ENCODE peak calls at places on chromosome 12, in nine cellular contexts. P, R, Q, G, J, I, H, M and S are unnamed samples.
A peak's percentile ranks its signal among the peaks of the same experiment; 100 is the strongest.

GRCh38 chr12:114769634-114770033 is 85.7 kb upstream of the TBX3 start:
- DNase-seq in M (no peak), G (no peak), I (no peak), J (no peak), H (no peak), P (no peak), R (no peak), Q (no peak), S (peak; percentile 88)

GRCh38 chr12:32025906-32026305 is 66.7 kb downstream of the RESF1 start:
- DNase-seq in I (no peak), M (no peak), P (peak; percentile 36), H (peak; percentile 7), G (no peak), Q (peak; percentile 89), R (no peak), J (no peak), S (no peak)

GRCh38 chr12:123801573-123802178 is 39.6 kb downstream of the DNAH10 start:
- DNase-seq in Q (peak; percentile 19), H (no peak), P (no peak), M (peak; percentile 2), G (no peak), J (no peak), R (no peak), I (peak; percentile 43), S (peak; percentile 15)

GRCh38 chr12:89451876-89452275 is 72.7 kb downstream of the GALNT4 start:
- DNase-seq in R (no peak), G (no peak), P (no peak), Q (no peak), J (no peak), I (peak; percentile 78), H (no peak), M (peak; percentile 81), S (peak; percentile 64)

GRCh38 chr12:113127791-113128199 is 7.8 kb downstream of the RASAL1 start:
- DNase-seq in G (no peak), H (no peak), I (no peak), M (no peak), R (no peak), J (no peak), P (no peak), Q (no peak), S (no peak)

GRCh38 chr12:69687390-69687789 is 11.7 kb downstream of the BEST3 start:
- DNase-seq in R (no peak), H (no peak), G (no peak), J (no peak), P (no peak), M (no peak), Q (no peak), I (no peak), S (no peak)

GRCh38 chr12:127650626-127651025 is 616.3 kb upstream of the TMEM132C start:
- DNase-seq in Q (no peak), J (no peak), H (no peak), M (no peak), R (no peak), G (no peak), P (no peak), I (no peak), S (no peak)

GRCh38 chr12:52080403-52081201 is 1.1 kb downstream of the SMIM41 start:
- DNase-seq in M (no peak), I (no peak), P (no peak), G (no peak), R (no peak), Q (no peak), H (no peak), J (no peak), S (no peak)

GRCh38 chr12:76765598-76765997 is 1.7 kb downstream of the ZDHHC17 start:
- DNase-seq in I (no peak), H (no peak), P (no peak), G (no peak), R (no peak), J (no peak), Q (no peak), M (no peak), S (no peak)

GRCh38 chr12:119693006-119693405 is 25.1 kb downstream of the PRKAB1 start:
- DNase-seq in P (no peak), Q (no peak), J (no peak), I (peak; percentile 81), H (no peak), M (peak; percentile 93), R (peak; percentile 74), G (no peak), S (peak; percentile 97)

GRCh38 chr12:112906712-112907414 is at the start of gene OAS1:
- DNase-seq in R (peak; percentile 39), H (no peak), Q (peak; percentile 82), J (peak; percentile 23), I (peak; percentile 59), P (peak; percentile 16), G (peak; percentile 66), M (peak; percentile 57), S (peak; percentile 37)

GRCh38 chr12:46556105-46556559 is 183.6 kb upstream of the SLC38A2 start:
- DNase-seq in M (peak; percentile 94), Q (no peak), P (no peak), R (no peak), J (no peak), I (peak; percentile 40), G (no peak), H (no peak), S (peak; percentile 90)

GRCh38 chr12:103677905-103678304 is 90.8 kb downstream of the STAB2 start:
- DNase-seq in M (no peak), Q (no peak), I (no peak), G (peak; percentile 72), H (no peak), J (no peak), P (no peak), R (no peak), S (no peak)

GRCh38 chr12:63862187-63863107 is 17.9 kb downstream of the SRGAP1 start:
- DNase-seq in H (no peak), M (peak; percentile 46), R (no peak), Q (no peak), G (no peak), I (peak; percentile 61), P (no peak), J (no peak), S (no peak)

GRCh38 chr12:104218935-104219334 is 3.4 kb downstream of the TXNRD1 start:
- DNase-seq in R (no peak), I (no peak), P (no peak), J (no peak), Q (no peak), H (no peak), M (peak; percentile 27), G (no peak), S (peak; percentile 29)

GRCh38 chr12:103016381-103016780 is 58.9 kb downstream of the ASCL1 start:
- DNase-seq in R (no peak), J (no peak), G (no peak), I (no peak), M (no peak), H (no peak), P (no peak), Q (no peak), S (no peak)

GRCh38 chr12:103586791-103587370 is at the start of gene STAB2:
- DNase-seq in H (no peak), J (no peak), P (no peak), Q (no peak), R (no peak), M (no peak), I (no peak), G (no peak), S (no peak)

GRCh38 chr12:65209655-65210043 is 40.3 kb downstream of the LEMD3 start:
- DNase-seq in J (peak; percentile 15), I (no peak), R (no peak), H (no peak), G (no peak), Q (peak; percentile 66), M (no peak), P (no peak), S (no peak)

GRCh38 chr12:15721716-15722115 is 67.5 kb downstream of the EPS8 start:
- DNase-seq in J (no peak), P (no peak), G (no peak), R (no peak), H (no peak), M (no peak), I (no peak), Q (no peak), S (peak; percentile 32)

GRCh38 chr12:54195736-54196347 is 7.1 kb upstream of the SMUG1 start:
- DNase-seq in M (peak; percentile 65), Q (no peak), H (no peak), G (no peak), J (no peak), R (peak; percentile 44), I (no peak), P (no peak), S (peak; percentile 48)

GRCh38 chr12:52836042-52836466 is 1.9 kb upstream of the KRT79 start:
- DNase-seq in M (peak; percentile 75), I (peak; percentile 75), Q (peak; percentile 10), H (peak; percentile 9), R (no peak), G (no peak), P (no peak), J (peak; percentile 68), S (peak; percentile 42)

GRCh38 chr12:118830251-118830650 is 151.1 kb upstream of the SRRM4 start:
- DNase-seq in P (no peak), I (no peak), G (no peak), H (no peak), Q (no peak), M (no peak), J (no peak), R (no peak), S (no peak)

GRCh38 chr12:76259660-76260389 is 88.4 kb downstream of the BBS10 start:
- DNase-seq in M (peak; percentile 68), R (no peak), G (no peak), I (peak; percentile 80), H (no peak), Q (no peak), P (no peak), J (no peak), S (peak; percentile 94)

GRCh38 chr12:38324896-38325295 is 8.3 kb downstream of the ALG10B start:
- DNase-seq in R (no peak), M (no peak), J (no peak), G (no peak), H (no peak), I (no peak), P (no peak), Q (no peak), S (no peak)